ENCODE peak calls at places on chromosomes 5 and 9, in five cellular contexts. One of them, this sample, is unnamed. For H3K36me3 and H3K27me3, the result is how much of the 10 kb centered on the place peaks cover.

GRCh38 chr5:59835782-59836181 is 57.7 kb downstream of the PDE4D start:
- DNase-seq in SK-N-SH: no peak
- DNase-seq in mammary epithelial cell: no peak
- DNase-seq in CD8-positive, alpha-beta memory T cell: no peak
- DNase-seq in tibial artery: no peak
- DNase-seq in this sample: no peak

GRCh38 chr9:38301376-38302106 is 91.0 kb upstream of the ALDH1B1 start:
- DNase-seq in SK-N-SH: no peak
- DNase-seq in mammary epithelial cell: no peak
- DNase-seq in CD8-positive, alpha-beta memory T cell: no peak
- DNase-seq in tibial artery: no peak
- DNase-seq in this sample: no peak

GRCh38 chr5:33233013-33233463 is 207.7 kb upstream of the TARS1 start:
- DNase-seq in SK-N-SH: no peak
- DNase-seq in mammary epithelial cell: no peak
- DNase-seq in CD8-positive, alpha-beta memory T cell: no peak
- DNase-seq in tibial artery: no peak
- DNase-seq in this sample: no peak

GRCh38 chr5:67577424-67577823 is 380.8 kb upstream of the CD180 start:
- DNase-seq in SK-N-SH: no peak
- DNase-seq in mammary epithelial cell: peak
- DNase-seq in CD8-positive, alpha-beta memory T cell: no peak
- DNase-seq in tibial artery: no peak
- DNase-seq in this sample: no peak

GRCh38 chr9:122978586-122978985 is 37.8 kb downstream of the RABGAP1 start:
- DNase-seq in SK-N-SH: no peak
- DNase-seq in mammary epithelial cell: no peak
- DNase-seq in CD8-positive, alpha-beta memory T cell: no peak
- DNase-seq in tibial artery: no peak
- DNase-seq in this sample: no peak

GRCh38 chr5:156835905-156836304 is 14.2 kb upstream of the PPP1R2B start:
- DNase-seq in SK-N-SH: no peak
- DNase-seq in mammary epithelial cell: no peak
- DNase-seq in CD8-positive, alpha-beta memory T cell: no peak
- DNase-seq in tibial artery: no peak
- DNase-seq in this sample: peak

GRCh38 chr9:123069010-123069481 is 35.6 kb downstream of the GPR21 start:
- DNase-seq in SK-N-SH: no peak
- DNase-seq in mammary epithelial cell: no peak
- DNase-seq in CD8-positive, alpha-beta memory T cell: no peak
- DNase-seq in tibial artery: no peak
- DNase-seq in this sample: no peak

GRCh38 chr5:67610191-67610912 is 413.8 kb upstream of the CD180 start:
- DNase-seq in SK-N-SH: no peak
- DNase-seq in mammary epithelial cell: no peak
- DNase-seq in CD8-positive, alpha-beta memory T cell: no peak
- DNase-seq in tibial artery: no peak
- DNase-seq in this sample: no peak

GRCh38 chr5:179819296-179820126 is 1.2 kb upstream of the SQSTM1 start:
- DNase-seq in SK-N-SH: peak
- DNase-seq in mammary epithelial cell: peak
- DNase-seq in CD8-positive, alpha-beta memory T cell: peak
- DNase-seq in tibial artery: peak
- DNase-seq in this sample: peak

GRCh38 chr5:119323630-119324000 is 32.2 kb upstream of the TNFAIP8 start:
- DNase-seq in SK-N-SH: no peak
- DNase-seq in mammary epithelial cell: peak
- DNase-seq in CD8-positive, alpha-beta memory T cell: no peak
- DNase-seq in tibial artery: no peak
- DNase-seq in this sample: peak

GRCh38 chr9:109652112-109652511 is 127.9 kb upstream of the PALM2AKAP2 start:
- DNase-seq in SK-N-SH: no peak
- DNase-seq in mammary epithelial cell: peak
- DNase-seq in CD8-positive, alpha-beta memory T cell: no peak
- DNase-seq in tibial artery: no peak
- DNase-seq in this sample: no peak

GRCh38 chr5:67842806-67843205 is 372.8 kb upstream of the PIK3R1 start:
- DNase-seq in SK-N-SH: peak
- DNase-seq in mammary epithelial cell: peak
- DNase-seq in CD8-positive, alpha-beta memory T cell: no peak
- DNase-seq in tibial artery: no peak
- DNase-seq in this sample: peak

GRCh38 chr9:76218868-76219462 is 175.3 kb downstream of the RFK start:
- DNase-seq in SK-N-SH: no peak
- DNase-seq in mammary epithelial cell: no peak
- DNase-seq in CD8-positive, alpha-beta memory T cell: no peak
- DNase-seq in tibial artery: no peak
- DNase-seq in this sample: no peak

GRCh38 chr5:89480406-89481007 is 597.5 kb upstream of the MEF2C start:
- DNase-seq in SK-N-SH: no peak
- DNase-seq in mammary epithelial cell: peak
- DNase-seq in CD8-positive, alpha-beta memory T cell: no peak
- DNase-seq in tibial artery: no peak
- DNase-seq in this sample: no peak

GRCh38 chr5:142703153-142703552 is 17.3 kb upstream of the FGF1 start:
- DNase-seq in SK-N-SH: no peak
- DNase-seq in mammary epithelial cell: no peak
- DNase-seq in CD8-positive, alpha-beta memory T cell: no peak
- DNase-seq in tibial artery: no peak
- DNase-seq in this sample: no peak

GRCh38 chr5:124790895-124791732 is 44.7 kb upstream of the ZNF608 start:
- DNase-seq in SK-N-SH: no peak
- DNase-seq in mammary epithelial cell: peak
- DNase-seq in CD8-positive, alpha-beta memory T cell: no peak
- DNase-seq in tibial artery: no peak
- DNase-seq in this sample: no peak

GRCh38 chr5:170151105-170151831 is 45.6 kb downstream of the FOXI1 start:
- DNase-seq in SK-N-SH: no peak
- DNase-seq in mammary epithelial cell: peak
- DNase-seq in CD8-positive, alpha-beta memory T cell: no peak
- DNase-seq in tibial artery: no peak
- DNase-seq in this sample: peak

GRCh38 chr5:19853616-19854240 is 134.3 kb downstream of the CDH18 start:
- DNase-seq in SK-N-SH: no peak
- DNase-seq in mammary epithelial cell: peak
- DNase-seq in CD8-positive, alpha-beta memory T cell: no peak
- DNase-seq in tibial artery: no peak
- DNase-seq in this sample: no peak

GRCh38 chr5:133273661-133274596 is 222.1 kb downstream of the HSPA4 start:
- DNase-seq in SK-N-SH: no peak
- DNase-seq in mammary epithelial cell: peak
- DNase-seq in CD8-positive, alpha-beta memory T cell: no peak
- DNase-seq in tibial artery: no peak
- DNase-seq in this sample: no peak

GRCh38 chr5:135320718-135321484 is 78.1 kb downstream of the MACROH2A1 start:
- DNase-seq in SK-N-SH: no peak
- DNase-seq in mammary epithelial cell: no peak
- DNase-seq in CD8-positive, alpha-beta memory T cell: no peak
- DNase-seq in tibial artery: peak
- DNase-seq in this sample: no peak

GRCh38 chr5:68378204-68378830 is 162.8 kb downstream of the PIK3R1 start:
- DNase-seq in SK-N-SH: no peak
- DNase-seq in mammary epithelial cell: no peak
- DNase-seq in CD8-positive, alpha-beta memory T cell: no peak
- DNase-seq in tibial artery: no peak
- DNase-seq in this sample: no peak

GRCh38 chr5:88833371-88834107 is 49.4 kb downstream of the MEF2C start:
- DNase-seq in SK-N-SH: no peak
- DNase-seq in mammary epithelial cell: no peak
- DNase-seq in CD8-positive, alpha-beta memory T cell: no peak
- DNase-seq in tibial artery: peak
- DNase-seq in this sample: no peak

GRCh38 chr9:108516391-108516790 is 339.4 kb downstream of the ACTL7B start:
- DNase-seq in SK-N-SH: no peak
- DNase-seq in mammary epithelial cell: no peak
- DNase-seq in CD8-positive, alpha-beta memory T cell: no peak
- DNase-seq in tibial artery: no peak
- DNase-seq in this sample: no peak

GRCh38 chr5:50969207-50970145 is 303.0 kb downstream of the PARP8 start:
- DNase-seq in SK-N-SH: peak
- DNase-seq in mammary epithelial cell: no peak
- DNase-seq in CD8-positive, alpha-beta memory T cell: no peak
- DNase-seq in tibial artery: no peak
- DNase-seq in this sample: peak

GRCh38 chr9:93974151-93974550 is 19.0 kb upstream of the BARX1 start:
- DNase-seq in SK-N-SH: no peak
- DNase-seq in mammary epithelial cell: no peak
- DNase-seq in CD8-positive, alpha-beta memory T cell: no peak
- DNase-seq in tibial artery: no peak
- DNase-seq in this sample: no peak

GRCh38 chr9:127589955-127590370 is 22.1 kb upstream of the STXBP1 start:
- DNase-seq in SK-N-SH: peak
- DNase-seq in mammary epithelial cell: peak
- DNase-seq in CD8-positive, alpha-beta memory T cell: no peak
- DNase-seq in tibial artery: peak
- DNase-seq in this sample: peak

GRCh38 chr5:172348084-172348483 is 64.5 kb upstream of the UBTD2 start:
- DNase-seq in SK-N-SH: no peak
- DNase-seq in mammary epithelial cell: no peak
- DNase-seq in CD8-positive, alpha-beta memory T cell: no peak
- DNase-seq in tibial artery: no peak
- DNase-seq in this sample: no peak

GRCh38 chr5:56451742-56452141 is 218.6 kb upstream of the ANKRD55 start:
- DNase-seq in SK-N-SH: no peak
- DNase-seq in mammary epithelial cell: no peak
- DNase-seq in CD8-positive, alpha-beta memory T cell: no peak
- DNase-seq in tibial artery: no peak
- DNase-seq in this sample: no peak

DNA sequence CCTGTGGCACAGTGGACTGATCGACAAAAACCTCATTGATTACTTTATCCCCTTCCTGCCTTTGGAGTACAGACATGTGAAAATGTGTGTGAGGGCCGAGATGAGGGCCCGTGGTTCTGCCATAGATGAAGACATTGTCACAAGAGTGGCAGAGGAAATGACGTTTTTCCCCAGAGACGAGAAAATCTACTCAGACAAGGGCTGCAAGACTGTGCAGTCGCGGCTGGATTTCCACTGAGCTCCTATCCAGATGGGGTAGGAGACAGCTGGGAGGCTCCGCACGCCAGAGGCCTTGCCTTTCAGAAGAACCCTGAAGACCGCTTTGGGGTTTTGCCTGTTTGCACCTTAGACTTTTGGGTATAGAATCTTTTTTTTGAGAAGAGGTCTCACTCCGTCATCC is 6.4 kb downstream of the TOR1B start:
- DNase-seq in SK-N-SH: no peak
- DNase-seq in mammary epithelial cell: no peak
- DNase-seq in CD8-positive, alpha-beta memory T cell: no peak
- DNase-seq in tibial artery: no peak
- DNase-seq in this sample: no peak
- H3K36me3 ChIP-seq in SK-N-SH: half or more
- H3K36me3 ChIP-seq in mammary epithelial cell: under half
- H3K36me3 ChIP-seq in CD8-positive, alpha-beta memory T cell: under half
- H3K36me3 ChIP-seq in tibial artery: half or more
- H3K36me3 ChIP-seq in this sample: under half

DNA sequence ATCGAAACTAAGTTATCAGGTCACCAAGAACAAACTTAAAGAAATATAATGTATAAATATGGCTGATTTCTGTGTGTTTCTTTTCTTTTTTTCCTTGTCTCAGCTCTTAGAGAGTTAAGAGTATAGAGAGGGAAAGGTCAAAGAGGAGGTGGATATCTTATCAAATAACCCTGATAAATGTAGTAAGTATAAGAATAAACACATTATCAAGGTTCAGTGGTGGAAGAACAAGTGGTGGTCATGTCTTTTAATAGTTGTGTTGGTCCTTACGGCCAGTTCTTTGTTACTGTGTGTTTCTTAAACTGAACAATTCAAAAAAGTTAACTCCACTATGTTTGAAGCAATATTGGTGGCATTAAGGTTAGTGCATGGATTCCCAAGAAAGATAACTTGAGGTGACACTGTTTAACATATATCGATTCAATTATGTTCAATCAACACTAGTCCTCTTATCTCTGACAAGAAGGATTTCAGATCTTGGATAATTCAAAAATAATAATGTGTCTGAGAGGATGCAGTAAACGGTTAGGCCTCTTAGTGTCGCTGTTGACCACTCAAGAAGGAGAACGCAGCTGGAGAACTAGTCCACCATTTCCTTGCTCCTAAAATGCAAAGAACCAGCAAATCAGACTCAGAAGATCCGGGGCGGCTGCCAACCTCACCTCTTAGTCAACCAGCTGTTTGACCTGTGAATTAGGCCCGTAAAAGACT is at the start of gene PCDHGA3:
- DNase-seq in SK-N-SH: no peak
- DNase-seq in mammary epithelial cell: peak
- DNase-seq in CD8-positive, alpha-beta memory T cell: no peak
- DNase-seq in tibial artery: no peak
- DNase-seq in this sample: peak
- H3K4me3 ChIP-seq in SK-N-SH: no peak
- H3K4me3 ChIP-seq in mammary epithelial cell: peak
- H3K4me3 ChIP-seq in CD8-positive, alpha-beta memory T cell: no peak
- H3K4me3 ChIP-seq in tibial artery: peak
- H3K4me3 ChIP-seq in this sample: no peak

GRCh38 chr5:35198096-35198495 is 32.2 kb downstream of the PRLR start:
- DNase-seq in SK-N-SH: peak
- DNase-seq in mammary epithelial cell: no peak
- DNase-seq in CD8-positive, alpha-beta memory T cell: no peak
- DNase-seq in tibial artery: peak
- DNase-seq in this sample: no peak
- H3K27me3 ChIP-seq in SK-N-SH: under half
- H3K27me3 ChIP-seq in mammary epithelial cell: under half
- H3K27me3 ChIP-seq in CD8-positive, alpha-beta memory T cell: under half
- H3K27me3 ChIP-seq in tibial artery: under half
- H3K27me3 ChIP-seq in this sample: under half

GRCh38 chr9:136496801-136497620 is 14.2 kb upstream of the SEC16A start:
- DNase-seq in SK-N-SH: no peak
- DNase-seq in mammary epithelial cell: no peak
- DNase-seq in CD8-positive, alpha-beta memory T cell: no peak
- DNase-seq in tibial artery: no peak
- DNase-seq in this sample: no peak
- H3K36me3 ChIP-seq in SK-N-SH: under half
- H3K36me3 ChIP-seq in mammary epithelial cell: under half
- H3K36me3 ChIP-seq in CD8-positive, alpha-beta memory T cell: under half
- H3K36me3 ChIP-seq in tibial artery: half or more
- H3K36me3 ChIP-seq in this sample: under half

GRCh38 chr9:137880976-137881530 is 3.5 kb downstream of the CACNA1B start:
- DNase-seq in SK-N-SH: no peak
- DNase-seq in mammary epithelial cell: no peak
- DNase-seq in CD8-positive, alpha-beta memory T cell: no peak
- DNase-seq in tibial artery: no peak
- DNase-seq in this sample: no peak
- H3K4me3 ChIP-seq in SK-N-SH: no peak
- H3K4me3 ChIP-seq in mammary epithelial cell: no peak
- H3K4me3 ChIP-seq in CD8-positive, alpha-beta memory T cell: no peak
- H3K4me3 ChIP-seq in tibial artery: no peak
- H3K4me3 ChIP-seq in this sample: no peak

DNA sequence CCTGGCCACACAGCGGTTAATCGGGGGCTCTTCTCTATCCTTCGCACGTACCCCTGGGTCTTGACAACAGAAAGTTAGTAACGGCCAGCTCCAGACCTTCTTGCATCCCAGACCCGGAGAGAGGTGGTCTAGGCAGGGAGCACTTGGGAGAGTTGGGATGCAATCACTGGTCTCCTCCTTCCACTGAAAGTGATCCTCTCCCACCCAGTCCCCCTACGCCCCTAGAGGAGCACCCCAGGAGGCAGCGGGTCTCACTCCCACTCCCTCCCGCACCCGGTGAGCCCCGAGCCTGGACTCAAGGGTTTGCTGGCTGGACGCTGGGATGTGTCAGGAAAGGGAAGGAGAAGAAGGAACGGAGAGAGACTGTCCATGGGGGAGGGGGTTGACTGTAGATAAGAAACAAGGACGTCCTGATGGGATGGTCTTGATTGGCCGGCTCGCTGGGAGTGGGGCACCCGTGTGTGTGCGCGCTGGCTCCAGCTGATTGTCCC is 2.0 kb downstream of the RORB start:
- DNase-seq in SK-N-SH: peak
- DNase-seq in mammary epithelial cell: peak
- DNase-seq in CD8-positive, alpha-beta memory T cell: no peak
- DNase-seq in tibial artery: no peak
- DNase-seq in this sample: peak
- H3K27me3 ChIP-seq in SK-N-SH: half or more
- H3K27me3 ChIP-seq in mammary epithelial cell: under half
- H3K27me3 ChIP-seq in CD8-positive, alpha-beta memory T cell: under half
- H3K27me3 ChIP-seq in tibial artery: under half
- H3K27me3 ChIP-seq in this sample: half or more